ENCODE peak calls at places on chromosomes 1 and 21, in four cellular contexts. One of them, this sample, is unnamed.

GRCh38 chr1:48943393-48943792 is 166.7 kb upstream of the BEND5 start:
- DNase-seq in heart left ventricle: no peak
- DNase-seq in GM12891: no peak
- DNase-seq in IMR-90: no peak
- DNase-seq in this sample: no peak

GRCh38 chr1:207128336-207128921 is 24.4 kb downstream of the C4BPA start:
- DNase-seq in heart left ventricle: no peak
- DNase-seq in GM12891: no peak
- DNase-seq in IMR-90: no peak
- DNase-seq in this sample: no peak

GRCh38 chr1:65026235-65026634 is 59.9 kb upstream of the JAK1 start:
- DNase-seq in IMR-90: no peak
- DNase-seq in GM12891: no peak
- DNase-seq in heart left ventricle: no peak
- DNase-seq in this sample: no peak

GRCh38 chr1:236508593-236509027 is 15.2 kb upstream of the LGALS8 start:
- DNase-seq in heart left ventricle: no peak
- DNase-seq in GM12891: no peak
- DNase-seq in IMR-90: no peak
- DNase-seq in this sample: no peak

GRCh38 chr1:86965012-86965826 is 50.8 kb downstream of the HS2ST1 start:
- DNase-seq in heart left ventricle: no peak
- DNase-seq in GM12891: no peak
- DNase-seq in IMR-90: peak; percentile 54
- DNase-seq in this sample: no peak

GRCh38 chr1:54456921-54457529 is 50.8 kb upstream of the SSBP3 start:
- DNase-seq in heart left ventricle: no peak
- DNase-seq in IMR-90: no peak
- DNase-seq in GM12891: no peak
- DNase-seq in this sample: no peak

GRCh38 chr1:231460614-231461013 is 38.5 kb upstream of the EGLN1 start:
- DNase-seq in heart left ventricle: no peak
- DNase-seq in IMR-90: no peak
- DNase-seq in GM12891: peak; percentile 10
- DNase-seq in this sample: no peak

GRCh38 chr1:241837901-241838300 is 10.1 kb upstream of the EXO1 start:
- DNase-seq in heart left ventricle: no peak
- DNase-seq in IMR-90: peak; percentile 98
- DNase-seq in GM12891: no peak
- DNase-seq in this sample: no peak

GRCh38 chr1:1226566-1227362 is 5.0 kb downstream of the SDF4 start:
- DNase-seq in IMR-90: no peak
- DNase-seq in heart left ventricle: no peak
- DNase-seq in GM12891: no peak
- DNase-seq in this sample: no peak

GRCh38 chr1:220705782-220706181 is 15.6 kb downstream of the C1orf115 start:
- DNase-seq in GM12891: no peak
- DNase-seq in heart left ventricle: no peak
- DNase-seq in IMR-90: no peak
- DNase-seq in this sample: no peak

GRCh38 chr1:71572038-71572437 is 491.2 kb upstream of the ZRANB2 start:
- DNase-seq in heart left ventricle: no peak
- DNase-seq in GM12891: no peak
- DNase-seq in IMR-90: peak; percentile 69
- DNase-seq in this sample: no peak

GRCh38 chr1:83631836-83632235 is 367.1 kb downstream of the TTLL7 start:
- DNase-seq in heart left ventricle: no peak
- DNase-seq in IMR-90: no peak
- DNase-seq in GM12891: no peak
- DNase-seq in this sample: no peak

GRCh38 chr1:39204441-39205081 is at the start of gene MACF1:
- DNase-seq in GM12891: no peak
- DNase-seq in heart left ventricle: peak; percentile 82
- DNase-seq in IMR-90: peak; percentile 98
- DNase-seq in this sample: no peak

GRCh38 chr21:15617968-15618367 is 111.8 kb upstream of the USP25 start:
- DNase-seq in GM12891: no peak
- DNase-seq in IMR-90: peak; percentile 21
- DNase-seq in heart left ventricle: no peak
- DNase-seq in this sample: no peak

GRCh38 chr1:206000641-206001339 is 2.4 kb downstream of the RAB7B start:
- DNase-seq in IMR-90: peak; percentile 43
- DNase-seq in GM12891: no peak
- DNase-seq in heart left ventricle: no peak
- DNase-seq in this sample: no peak

GRCh38 chr1:246681822-246682221 is 42.4 kb upstream of the SCCPDH start:
- DNase-seq in GM12891: no peak
- DNase-seq in heart left ventricle: peak; percentile 70
- DNase-seq in IMR-90: no peak
- DNase-seq in this sample: no peak

GRCh38 chr1:27427329-27427728 is 34.9 kb downstream of the GPR3 start:
- DNase-seq in GM12891: no peak
- DNase-seq in IMR-90: no peak
- DNase-seq in heart left ventricle: no peak
- DNase-seq in this sample: no peak

GRCh38 chr1:119549719-119550141 is 42.7 kb downstream of the HSD3B1 start:
- DNase-seq in GM12891: no peak
- DNase-seq in heart left ventricle: no peak
- DNase-seq in IMR-90: peak; percentile 67
- DNase-seq in this sample: no peak

GRCh38 chr1:76141898-76142297 is 67.4 kb downstream of the ST6GALNAC3 start:
- DNase-seq in IMR-90: no peak
- DNase-seq in GM12891: no peak
- DNase-seq in heart left ventricle: no peak
- DNase-seq in this sample: no peak

GRCh38 chr1:243964915-243965314 is 86.2 kb upstream of the ZBTB18 start:
- DNase-seq in GM12891: no peak
- DNase-seq in heart left ventricle: no peak
- DNase-seq in IMR-90: peak; percentile 10
- DNase-seq in this sample: no peak

GRCh38 chr1:30412241-30413110 is 310.9 kb downstream of the MATN1 start:
- DNase-seq in heart left ventricle: no peak
- DNase-seq in GM12891: no peak
- DNase-seq in IMR-90: no peak
- DNase-seq in this sample: no peak

GRCh38 chr1:157932082-157932481 is 61.4 kb upstream of the KIRREL1 start:
- DNase-seq in heart left ventricle: no peak
- DNase-seq in IMR-90: peak; percentile 55
- DNase-seq in GM12891: no peak
- DNase-seq in this sample: no peak

GRCh38 chr1:156452863-156453262 is 47.7 kb downstream of the MEF2D start:
- DNase-seq in GM12891: no peak
- DNase-seq in IMR-90: no peak
- DNase-seq in heart left ventricle: no peak
- DNase-seq in this sample: no peak

GRCh38 chr1:188668083-188668482 is 1809.6 kb downstream of the BRINP3 start:
- DNase-seq in IMR-90: no peak
- DNase-seq in GM12891: no peak
- DNase-seq in heart left ventricle: no peak
- DNase-seq in this sample: no peak

GRCh38 chr1:37096523-37096922 is 62.2 kb upstream of the GRIK3 start:
- DNase-seq in heart left ventricle: no peak
- DNase-seq in GM12891: peak; percentile 25
- DNase-seq in IMR-90: no peak
- DNase-seq in this sample: no peak

GRCh38 chr1:62436466-62437272 is at the start of gene USP1:
- DNase-seq in heart left ventricle: peak; percentile 99
- DNase-seq in IMR-90: peak; percentile 100
- DNase-seq in GM12891: peak; percentile 69
- DNase-seq in this sample: peak; percentile 98

GRCh38 chr1:22975694-22976093 is 3.0 kb upstream of the LACTBL1 start:
- DNase-seq in heart left ventricle: no peak
- DNase-seq in GM12891: no peak
- DNase-seq in IMR-90: peak; percentile 13
- DNase-seq in this sample: no peak

GRCh38 chr21:33078907-33079582 is 9.1 kb downstream of the OLIG1 start:
- DNase-seq in IMR-90: peak; percentile 84
- DNase-seq in GM12891: peak; percentile 74
- DNase-seq in heart left ventricle: no peak
- DNase-seq in this sample: no peak

GRCh38 chr1:240136402-240136801 is 44.7 kb downstream of the FMN2 start:
- DNase-seq in heart left ventricle: no peak
- DNase-seq in GM12891: no peak
- DNase-seq in IMR-90: peak; percentile 23
- DNase-seq in this sample: no peak

GRCh38 chr1:169511339-169512028 is 25.7 kb upstream of the SLC19A2 start:
- DNase-seq in GM12891: no peak
- DNase-seq in heart left ventricle: no peak
- DNase-seq in IMR-90: peak; percentile 89
- DNase-seq in this sample: no peak

GRCh38 chr1:83857108-83857507 is 141.8 kb downstream of the TTLL7 start:
- DNase-seq in heart left ventricle: no peak
- DNase-seq in GM12891: no peak
- DNase-seq in IMR-90: peak; percentile 28
- DNase-seq in this sample: no peak

GRCh38 chr1:53326598-53327182 is 1.2 kb downstream of the LRP8 start:
- DNase-seq in IMR-90: no peak
- DNase-seq in GM12891: peak; percentile 61
- DNase-seq in heart left ventricle: no peak
- DNase-seq in this sample: peak; percentile 85
- TF ChIP-seq POLR2A in IMR-90: no peak
- TF ChIP-seq POLR2A in GM12891: no peak
- TF ChIP-seq POLR2A in heart left ventricle: no peak
- TF ChIP-seq POLR2A in this sample: no peak

GRCh38 chr1:208155243-208155642 is 88.9 kb downstream of the PLXNA2 start:
- DNase-seq in GM12891: no peak
- DNase-seq in heart left ventricle: no peak
- DNase-seq in IMR-90: no peak
- DNase-seq in this sample: no peak

GRCh38 chr1:208154040-208154439 is 90.1 kb downstream of the PLXNA2 start:
- DNase-seq in IMR-90: no peak
- DNase-seq in GM12891: no peak
- DNase-seq in heart left ventricle: no peak
- DNase-seq in this sample: no peak

GRCh38 chr1:208150810-208151458 is 93.2 kb downstream of the PLXNA2 start:
- DNase-seq in heart left ventricle: no peak
- DNase-seq in IMR-90: no peak
- DNase-seq in GM12891: no peak
- DNase-seq in this sample: no peak

GRCh38 chr1:208154679-208155078 is 89.5 kb downstream of the PLXNA2 start:
- DNase-seq in IMR-90: no peak
- DNase-seq in heart left ventricle: peak; percentile 43
- DNase-seq in GM12891: no peak
- DNase-seq in this sample: no peak

DNA sequence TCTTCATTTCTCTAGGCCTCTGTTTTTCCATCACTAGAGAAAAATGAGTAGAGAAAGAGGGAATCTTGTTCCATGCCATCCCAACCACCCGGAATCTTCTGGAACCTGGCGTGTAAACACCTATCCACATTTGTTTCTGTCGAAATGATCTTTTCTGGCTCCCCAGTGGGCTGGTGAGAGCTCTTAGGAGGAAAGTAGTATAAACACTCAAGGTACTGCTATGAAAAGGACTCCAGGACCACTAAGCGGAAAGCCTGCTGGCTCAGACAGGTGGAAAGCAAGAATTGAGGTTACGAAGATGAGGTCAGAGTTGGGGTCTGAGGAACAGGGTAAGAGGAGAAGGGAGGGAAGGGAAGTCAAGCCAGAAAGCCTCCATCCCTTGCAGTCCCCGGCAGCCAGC is 90.8 kb downstream of the PLXNA2 start:
- DNase-seq in IMR-90: no peak
- DNase-seq in GM12891: no peak
- DNase-seq in heart left ventricle: no peak
- DNase-seq in this sample: no peak
- TF ChIP-seq POLR2A in IMR-90: no peak
- TF ChIP-seq POLR2A in GM12891: no peak
- TF ChIP-seq POLR2A in heart left ventricle: no peak
- TF ChIP-seq POLR2A in this sample: no peak

GRCh38 chr1:151221616-151222015 is 23.3 kb downstream of the PIP5K1A start:
- DNase-seq in heart left ventricle: no peak
- DNase-seq in GM12891: no peak
- DNase-seq in IMR-90: no peak
- DNase-seq in this sample: no peak

GRCh38 chr1:151222130-151222529 is 23.8 kb downstream of the PIP5K1A start:
- DNase-seq in heart left ventricle: no peak
- DNase-seq in GM12891: no peak
- DNase-seq in IMR-90: peak; percentile 33
- DNase-seq in this sample: no peak
- TF ChIP-seq POLR2A in heart left ventricle: no peak
- TF ChIP-seq POLR2A in GM12891: no peak
- TF ChIP-seq POLR2A in IMR-90: no peak
- TF ChIP-seq POLR2A in this sample: no peak

GRCh38 chr1:154962238-154962678 is 676 bp upstream of the PYGO2 start:
- DNase-seq in heart left ventricle: peak; percentile 34
- DNase-seq in IMR-90: peak; percentile 22
- DNase-seq in GM12891: no peak
- DNase-seq in this sample: peak; percentile 84

GRCh38 chr1:154960446-154961136 is 991 bp downstream of the PYGO2 start:
- DNase-seq in IMR-90: no peak
- DNase-seq in GM12891: no peak
- DNase-seq in heart left ventricle: no peak
- DNase-seq in this sample: peak; percentile 51

GRCh38 chr1:154961207-154961496 is 430 bp downstream of the PYGO2 start:
- DNase-seq in heart left ventricle: no peak
- DNase-seq in GM12891: no peak
- DNase-seq in IMR-90: no peak
- DNase-seq in this sample: no peak

GRCh38 chr1:154962795-154963330 is 1.3 kb upstream of the PYGO2 start:
- DNase-seq in heart left ventricle: peak; percentile 19
- DNase-seq in GM12891: no peak
- DNase-seq in IMR-90: no peak
- DNase-seq in this sample: peak; percentile 77

DNA sequence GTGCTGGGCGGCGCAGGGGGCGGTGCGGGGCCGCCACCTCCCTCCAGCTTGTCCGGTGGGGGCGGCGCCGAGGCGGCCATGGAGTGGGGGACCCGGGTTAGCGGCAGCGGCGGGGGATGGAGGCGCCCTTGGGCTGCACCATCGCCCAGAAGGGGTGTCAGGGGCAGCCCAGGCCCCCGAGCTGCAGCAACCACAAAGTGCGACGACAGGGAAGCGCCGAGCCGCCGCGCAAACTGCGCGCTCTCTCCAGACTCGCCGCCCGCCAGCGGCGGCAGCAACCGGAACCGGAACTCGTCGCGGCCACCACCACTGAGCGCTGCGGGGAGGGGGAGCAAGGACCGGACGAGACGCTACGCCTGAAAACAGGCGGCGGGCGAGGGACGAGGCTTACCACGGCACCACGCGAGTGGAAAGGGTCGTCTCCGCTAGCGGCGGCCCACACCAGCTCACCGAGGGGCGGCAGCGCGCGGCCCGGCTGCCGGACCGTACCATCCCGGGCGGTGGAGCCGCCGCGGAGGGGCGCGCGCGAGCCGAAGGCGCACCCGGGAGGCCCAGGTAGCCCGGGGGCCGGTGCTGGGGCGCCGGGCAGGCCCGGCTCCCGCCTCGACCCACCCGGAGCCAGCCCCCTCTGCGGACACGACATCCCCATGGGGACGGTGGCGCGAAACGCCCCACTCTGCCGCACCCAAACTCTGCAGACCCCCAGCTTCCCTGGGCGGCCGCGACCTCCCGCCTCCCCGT is at the start of gene PYGO2:
- DNase-seq in GM12891: peak; percentile 91
- DNase-seq in IMR-90: peak; percentile 66
- DNase-seq in heart left ventricle: peak; percentile 82
- DNase-seq in this sample: peak; percentile 96
- TF ChIP-seq POLR2A in GM12891: peak; percentile 77
- TF ChIP-seq POLR2A in IMR-90: peak; percentile 40
- TF ChIP-seq POLR2A in heart left ventricle: peak; percentile 84
- TF ChIP-seq POLR2A in this sample: peak; percentile 59

GRCh38 chr1:44673675-44674112 is 587 bp downstream of the TMEM53 start:
- DNase-seq in heart left ventricle: no peak
- DNase-seq in GM12891: no peak
- DNase-seq in IMR-90: no peak
- DNase-seq in this sample: no peak
- TF ChIP-seq POLR2A in heart left ventricle: peak; percentile 27
- TF ChIP-seq POLR2A in GM12891: no peak
- TF ChIP-seq POLR2A in IMR-90: no peak
- TF ChIP-seq POLR2A in this sample: no peak